ENCODE peak calls at places on chromosomes 12 and 14, in ten cellular contexts. T is AG04450, M is mammary epithelial cell, O is Panc1, U is PC-3, E is psoas muscle, S is left ventricle myocardium inferior, K is colonic mucosa, V is fibroblast of lung, J is Peyer's patch. Q is an unnamed sample.

GRCh38 chr14:40122978-40123648 is 690.9 kb upstream of the FBXO33 start:
- DNase-seq in T (no peak), M (no peak), O (no peak), U (peak), E (no peak), S (no peak), K (no peak), V (no peak), J (no peak), Q (no peak)

GRCh38 chr12:93468008-93468371 is 676 bp downstream of the MRPL42 start:
- DNase-seq in T (no peak), M (no peak), O (no peak), U (no peak), E (no peak), S (no peak), K (no peak), V (no peak), J (no peak), Q (no peak)

GRCh38 chr12:116599285-116600122 is 40.3 kb downstream of the MAP1LC3B2 start:
- DNase-seq in T (peak), M (peak), O (no peak), U (peak), E (peak), S (peak), K (peak), V (peak), J (peak), Q (peak)

GRCh38 chr12:34396861-34397590 is 374.7 kb downstream of the ALG10 start:
- DNase-seq in T (no peak), M (no peak), O (no peak), U (no peak), E (peak), S (peak), K (no peak), V (no peak), J (peak), Q (peak)

GRCh38 chr14:100287202-100287997 is 18.8 kb downstream of the SLC25A29 start:
- DNase-seq in T (no peak), M (no peak), O (no peak), U (no peak), E (no peak), S (no peak), K (no peak), V (no peak), J (no peak), Q (no peak)

GRCh38 chr12:110080410-110080809 is 32.1 kb upstream of the C12orf76 start:
- DNase-seq in T (no peak), M (no peak), O (no peak), U (no peak), E (no peak), S (no peak), K (no peak), V (no peak), J (no peak), Q (no peak)

GRCh38 chr14:78029471-78030372 is 140.5 kb upstream of the NRXN3 start:
- DNase-seq in T (no peak), M (no peak), O (no peak), U (no peak), E (no peak), S (no peak), K (no peak), V (no peak), J (no peak), Q (no peak)

GRCh38 chr12:65894624-65895023 is 70.3 kb downstream of the HMGA2 start:
- DNase-seq in T (no peak), M (no peak), O (no peak), U (no peak), E (no peak), S (no peak), K (no peak), V (no peak), J (no peak), Q (no peak)

GRCh38 chr14:22830329-22831010 is 783 bp downstream of the MRPL52 start:
- DNase-seq in T (no peak), M (no peak), O (no peak), U (no peak), E (no peak), S (no peak), K (no peak), V (no peak), J (no peak), Q (no peak)

GRCh38 chr12:47216150-47216677 is 136.5 kb upstream of the AMIGO2 start:
- DNase-seq in T (no peak), M (no peak), O (no peak), U (no peak), E (no peak), S (peak), K (no peak), V (no peak), J (no peak), Q (peak)

GRCh38 chr12:104223599-104224168 is 8.1 kb downstream of the TXNRD1 start:
- DNase-seq in T (no peak), M (no peak), O (no peak), U (no peak), E (no peak), S (no peak), K (no peak), V (no peak), J (no peak), Q (no peak)

GRCh38 chr12:29743801-29744200 is 39.9 kb downstream of the TMTC1 start:
- DNase-seq in T (peak), M (peak), O (no peak), U (peak), E (no peak), S (no peak), K (no peak), V (peak), J (no peak), Q (no peak)

GRCh38 chr12:43957732-43958131 is 121.9 kb downstream of the TMEM117 start:
- DNase-seq in T (peak), M (peak), O (peak), U (peak), E (no peak), S (no peak), K (no peak), V (peak), J (no peak), Q (no peak)

GRCh38 chr14:49505026-49505766 is 81.0 kb downstream of the RPS29 start:
- DNase-seq in T (no peak), M (peak), O (no peak), U (peak), E (no peak), S (no peak), K (no peak), V (no peak), J (no peak), Q (no peak)

GRCh38 chr12:98149270-98149669 is 366.1 kb upstream of the TMPO start:
- DNase-seq in T (no peak), M (no peak), O (no peak), U (no peak), E (no peak), S (no peak), K (no peak), V (no peak), J (no peak), Q (no peak)

GRCh38 chr12:132881853-132882252 is 5.6 kb downstream of the CHFR start:
- DNase-seq in T (peak), M (no peak), O (no peak), U (no peak), E (no peak), S (no peak), K (no peak), V (peak), J (no peak), Q (no peak)

GRCh38 chr14:100056431-100056830 is 8.8 kb upstream of the EVL start:
- DNase-seq in T (no peak), M (no peak), O (no peak), U (no peak), E (no peak), S (no peak), K (no peak), V (no peak), J (no peak), Q (no peak)

GRCh38 chr14:43184540-43184939 is 1322.5 kb downstream of the FSCB start:
- DNase-seq in T (no peak), M (no peak), O (no peak), U (no peak), E (no peak), S (no peak), K (no peak), V (no peak), J (no peak), Q (no peak)

GRCh38 chr12:99985129-99985570 is 414 bp upstream of the ANKS1B start:
- DNase-seq in T (no peak), M (peak), O (no peak), U (no peak), E (no peak), S (no peak), K (no peak), V (peak), J (no peak), Q (no peak)

DNA sequence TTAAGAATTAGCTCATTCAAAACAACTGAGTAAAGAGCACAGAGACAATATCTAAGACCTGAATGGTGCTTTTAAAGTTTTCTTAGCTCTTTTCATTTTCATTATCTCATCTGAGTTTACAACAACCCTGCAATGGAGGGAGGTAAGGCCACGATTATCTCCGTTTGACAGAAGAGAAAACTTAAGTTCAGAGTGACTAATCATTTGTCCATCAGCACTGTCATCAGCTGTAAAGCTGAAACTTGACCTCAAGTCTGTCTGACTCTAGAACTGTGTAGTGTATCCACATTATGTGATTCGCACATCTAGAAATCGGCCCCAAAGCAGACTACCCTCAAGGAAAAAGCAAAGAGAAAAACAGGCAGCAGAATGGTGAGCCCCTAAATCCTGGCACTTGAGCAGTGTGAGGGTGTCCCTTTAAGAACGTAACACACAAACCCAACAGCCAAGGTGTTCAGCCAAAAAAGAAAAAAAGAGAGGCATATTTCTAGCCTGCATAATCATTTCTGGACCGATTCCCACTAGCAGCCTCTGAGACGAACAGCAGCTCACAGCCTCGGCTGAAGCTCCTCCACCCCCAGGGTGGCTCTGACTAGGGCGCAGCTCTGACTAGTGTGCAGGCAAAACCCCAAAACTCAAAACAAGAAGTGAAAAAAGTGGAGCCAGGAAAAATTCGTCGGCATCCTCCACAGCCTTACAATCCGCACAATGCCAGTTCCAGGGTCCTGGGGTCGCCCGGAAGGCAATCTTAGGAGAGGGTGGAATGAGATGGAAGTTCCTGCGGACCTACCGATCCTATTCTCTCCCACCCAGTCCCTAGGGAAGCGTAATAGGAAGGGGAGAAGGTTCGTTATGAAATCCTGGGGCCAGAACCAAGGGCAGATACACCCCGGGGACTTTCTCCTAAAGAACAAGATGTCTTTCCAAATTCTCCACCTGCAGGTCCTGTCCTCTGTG is 1.5 kb downstream of the STXBP6 start:
- DNase-seq in T (no peak), M (peak), O (no peak), U (peak), E (peak), S (peak), K (peak), V (peak), J (no peak), Q (no peak)
- H3K4me3 ChIP-seq in T (no peak), M (no peak), O (no peak), U (no peak), E (peak), S (peak), K (peak), V (peak), J (peak), Q (peak)

GRCh38 chr12:8780389-8780788 is 42.0 kb upstream of the A2ML1 start:
- DNase-seq in T (peak), M (peak), O (peak), U (peak), E (no peak), S (no peak), K (no peak), V (peak), J (no peak), Q (no peak)
- TF ChIP-seq CTCF in T (peak), M (peak), O (peak), U (peak), E (no peak), S (peak), K (no peak), V (peak), J (no peak), Q (peak)

GRCh38 chr14:59438148-59438766 is 26.9 kb downstream of the GPR135 start:
- DNase-seq in T (no peak), M (peak), O (no peak), U (peak), E (no peak), S (no peak), K (no peak), V (peak), J (no peak), Q (no peak)

GRCh38 chr14:59435987-59436386 is 29.2 kb downstream of the GPR135 start:
- DNase-seq in T (no peak), M (no peak), O (no peak), U (no peak), E (no peak), S (no peak), K (no peak), V (no peak), J (no peak), Q (no peak)

GRCh38 chr14:59435106-59435505 is 30.1 kb downstream of the GPR135 start:
- DNase-seq in T (no peak), M (no peak), O (no peak), U (no peak), E (no peak), S (no peak), K (no peak), V (no peak), J (no peak), Q (no peak)

GRCh38 chr14:59439256-59440015 is 25.7 kb downstream of the GPR135 start:
- DNase-seq in T (no peak), M (no peak), O (no peak), U (no peak), E (no peak), S (no peak), K (no peak), V (peak), J (no peak), Q (no peak)
- H3K27ac ChIP-seq in T (no peak), M (no peak), O (no peak), U (no peak), E (no peak), S (peak), K (no peak), V (peak), J (no peak), Q (no peak)

GRCh38 chr14:93329965-93330608 is 2.7 kb downstream of the BTBD7 start:
- DNase-seq in T (no peak), M (no peak), O (no peak), U (peak), E (no peak), S (no peak), K (no peak), V (no peak), J (no peak), Q (no peak)

GRCh38 chr14:93332032-93332852 is 594 bp downstream of the BTBD7 start:
- DNase-seq in T (no peak), M (peak), O (no peak), U (peak), E (peak), S (peak), K (peak), V (peak), J (peak), Q (peak)

GRCh38 chr14:93328546-93328945 is 4.3 kb downstream of the BTBD7 start:
- DNase-seq in T (no peak), M (no peak), O (no peak), U (no peak), E (no peak), S (no peak), K (no peak), V (no peak), J (no peak), Q (no peak)

GRCh38 chr14:93331375-93332031 is 1.3 kb downstream of the BTBD7 start:
- DNase-seq in T (no peak), M (no peak), O (no peak), U (peak), E (peak), S (peak), K (peak), V (no peak), J (peak), Q (peak)

DNA sequence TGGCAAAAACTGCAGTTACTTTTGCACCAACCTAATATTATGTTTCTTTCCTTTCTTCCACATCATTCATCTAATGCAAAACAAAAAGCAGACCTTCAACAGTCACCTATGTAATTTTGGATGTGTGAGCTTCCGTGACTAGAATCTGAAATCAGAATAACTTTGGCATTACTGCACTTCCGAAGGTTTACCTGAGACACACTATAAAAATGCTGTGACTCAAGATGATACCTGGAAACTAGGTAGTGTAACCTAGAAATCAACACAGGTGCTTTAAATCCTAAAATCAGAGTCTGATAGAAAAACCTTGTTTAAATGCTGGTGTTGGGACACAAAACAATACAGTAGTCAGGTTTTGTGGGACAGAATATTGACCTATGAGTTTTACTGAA is 2.2 kb downstream of the BTBD7 start:
- DNase-seq in T (no peak), M (peak), O (no peak), U (peak), E (no peak), S (no peak), K (no peak), V (no peak), J (no peak), Q (no peak)
- H3K4me3 ChIP-seq in T (no peak), M (no peak), O (no peak), U (peak), E (peak), S (peak), K (no peak), V (no peak), J (no peak), Q (no peak)

GRCh38 chr12:91180577-91180976 is 2.0 kb downstream of the DCN start:
- DNase-seq in T (no peak), M (no peak), O (no peak), U (no peak), E (no peak), S (no peak), K (no peak), V (peak), J (no peak), Q (no peak)
- TF ChIP-seq CTCF in T (no peak), M (no peak), O (no peak), U (no peak), E (no peak), S (no peak), K (no peak), V (no peak), J (no peak), Q (no peak)

DNA sequence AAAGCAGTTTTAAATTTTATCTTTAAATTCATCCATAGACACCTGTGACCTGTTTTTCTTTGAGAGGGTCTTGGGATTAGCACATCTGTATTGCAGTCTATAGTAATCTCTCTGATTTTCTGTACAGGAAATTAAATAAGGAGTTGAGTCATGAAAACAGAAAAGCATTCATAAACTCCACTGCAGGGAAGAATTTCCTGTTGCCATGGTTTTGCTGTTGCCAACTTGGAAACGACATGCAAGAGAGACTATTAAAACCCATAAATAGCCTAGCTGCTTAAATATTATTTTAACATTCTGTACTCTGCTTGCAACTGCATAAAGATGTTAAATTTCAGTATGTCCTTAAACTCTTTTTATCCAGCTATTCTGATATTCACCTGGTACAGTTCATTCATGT is 281.0 kb upstream of the RGS6 start:
- DNase-seq in T (peak), M (peak), O (no peak), U (peak), E (no peak), S (no peak), K (no peak), V (peak), J (no peak), Q (no peak)
- H3K27ac ChIP-seq in T (no peak), M (no peak), O (no peak), U (peak), E (no peak), S (peak), K (no peak), V (peak), J (no peak), Q (no peak)

GRCh38 chr12:27970981-27971489 is 1.5 kb downstream of the PTHLH start:
- DNase-seq in T (no peak), M (no peak), O (no peak), U (peak), E (no peak), S (no peak), K (no peak), V (peak), J (no peak), Q (no peak)
- H3K4me3 ChIP-seq in T (peak), M (peak), O (peak), U (peak), E (peak), S (peak), K (peak), V (peak), J (peak), Q (peak)

GRCh38 chr12:6494351-6494743 is 445 bp downstream of the NCAPD2 start:
- DNase-seq in T (no peak), M (no peak), O (no peak), U (no peak), E (no peak), S (no peak), K (no peak), V (no peak), J (no peak), Q (no peak)
- TF ChIP-seq CTCF in T (no peak), M (peak), O (no peak), U (no peak), E (no peak), S (no peak), K (no peak), V (no peak), J (no peak), Q (no peak)

DNA sequence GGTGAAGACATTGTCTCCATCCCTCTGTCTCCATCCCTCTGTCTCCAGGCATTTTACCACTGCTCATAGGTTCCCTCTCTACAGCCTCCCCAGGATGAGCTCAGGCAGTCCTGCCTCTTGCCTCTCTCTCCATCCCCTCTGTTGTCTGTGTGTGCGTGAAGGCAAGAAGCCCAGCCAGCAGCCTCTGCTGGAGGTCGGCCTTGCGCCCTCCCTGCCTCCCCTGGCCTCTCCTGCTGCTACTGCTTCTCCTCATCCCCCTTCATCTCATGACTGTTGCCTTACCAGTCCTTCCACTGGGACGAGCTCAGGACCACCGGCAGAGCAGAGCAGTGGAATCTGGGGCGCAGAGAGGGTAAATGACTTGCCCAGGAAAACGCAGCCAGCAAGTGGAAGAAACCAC is 3.2 kb downstream of the KRT80 start:
- DNase-seq in T (no peak), M (no peak), O (no peak), U (no peak), E (no peak), S (no peak), K (no peak), V (no peak), J (no peak), Q (no peak)
- H3K27ac ChIP-seq in T (no peak), M (no peak), O (peak), U (no peak), E (no peak), S (no peak), K (no peak), V (peak), J (no peak), Q (no peak)

DNA sequence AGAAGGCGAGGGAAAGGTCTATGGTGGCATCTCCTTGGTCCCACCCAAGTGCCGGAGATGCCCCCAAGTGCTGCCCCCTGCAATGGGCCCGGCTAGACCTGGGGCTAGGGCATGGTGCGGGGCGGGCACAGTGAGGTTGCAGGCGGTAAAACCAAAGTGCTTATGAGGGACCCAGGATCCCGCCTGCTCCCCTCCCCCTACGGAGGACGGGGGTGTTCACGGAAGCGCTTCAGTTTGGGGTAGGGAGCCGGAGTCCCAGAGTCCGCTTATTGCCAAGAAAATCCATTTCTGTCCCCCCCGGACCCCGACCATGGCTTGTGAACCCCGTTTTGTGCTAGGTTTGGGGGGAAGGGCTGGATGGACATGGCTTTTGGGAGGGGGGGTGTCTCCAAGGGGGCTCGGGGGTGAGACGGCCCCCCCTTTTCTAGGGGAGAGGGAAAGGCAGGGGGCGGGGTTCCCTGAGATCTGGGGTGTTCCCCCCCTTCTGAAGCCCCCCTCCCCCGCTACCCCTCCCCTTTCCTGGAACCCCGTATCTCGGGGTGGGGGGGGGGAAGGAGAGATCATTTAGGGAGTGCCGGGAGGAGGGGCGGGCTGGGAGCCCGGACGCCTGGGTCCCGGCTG is 5.4 kb upstream of the GPR84 start:
- DNase-seq in T (no peak), M (no peak), O (no peak), U (no peak), E (peak), S (no peak), K (no peak), V (no peak), J (no peak), Q (no peak)
- H3K4me3 ChIP-seq in T (peak), M (no peak), O (peak), U (peak), E (peak), S (peak), K (peak), V (peak), J (no peak), Q (peak)

Q was measured in lower lobe of right lung.